ENCODE peak calls at places on chromosomes 2 and 18, in nine cellular contexts. O is HEK293T; W is CMK; Z is stimulated activated CD8-positive, alpha-beta memory T cell treated with anti-CD3 and anti-CD28 coated beads, Interleukin-12 subunit alpha, Interleukin-12 subunit beta, amount 100 ng/mL, for 4 hours; U is C1 segment of cervical spinal cord; J is COLO829; X is SHP77; P is GM03348; N is activated naive CD4-positive, alpha-beta T cell. Q is an unnamed sample.

GRCh38 chr2:109538551-109538950 is 75.2 kb downstream of the SEPTIN10 start:
- DNase-seq in O (no peak), W (no peak), Z (no peak), U (no peak), J (no peak), X (no peak), P (no peak), N (no peak), Q (no peak)

GRCh38 chr18:4352746-4353522 is 102.2 kb downstream of the DLGAP1 start:
- DNase-seq in O (peak), W (no peak), Z (no peak), U (no peak), J (no peak), X (no peak), P (no peak), N (no peak), Q (no peak)

GRCh38 chr18:28789460-28789859 is 612.5 kb upstream of the CDH2 start:
- DNase-seq in O (no peak), W (no peak), Z (no peak), U (no peak), J (peak), X (no peak), P (no peak), N (no peak), Q (no peak)

GRCh38 chr2:239692348-239692747 is 291.5 kb upstream of the HDAC4 start:
- DNase-seq in O (no peak), W (no peak), Z (no peak), U (no peak), J (no peak), X (no peak), P (no peak), N (no peak), Q (no peak)

GRCh38 chr18:27214831-27215230 is 29.7 kb upstream of the CHST9 start:
- DNase-seq in O (no peak), W (no peak), Z (no peak), U (no peak), J (no peak), X (no peak), P (no peak), N (no peak), Q (no peak)

GRCh38 chr18:58784601-58785137 is 80.0 kb upstream of the ZNF532 start:
- DNase-seq in O (no peak), W (no peak), Z (no peak), U (no peak), J (no peak), X (no peak), P (no peak), N (no peak), Q (no peak)

GRCh38 chr2:184394642-184395041 is 203.7 kb upstream of the ZNF804A start:
- DNase-seq in O (no peak), W (no peak), Z (no peak), U (no peak), J (no peak), X (no peak), P (no peak), N (no peak), Q (no peak)

GRCh38 chr2:69168950-69169695 is 156.1 kb downstream of the ANTXR1 start:
- DNase-seq in O (no peak), W (no peak), Z (no peak), U (no peak), J (no peak), X (no peak), P (no peak), N (no peak), Q (no peak)

GRCh38 chr2:171688129-171688465 is 828 bp downstream of the DYNC1I2 start:
- DNase-seq in O (no peak), W (no peak), Z (no peak), U (no peak), J (no peak), X (no peak), P (peak), N (no peak), Q (peak)

GRCh38 chr2:240138275-240138984 is 2.0 kb downstream of the OTOS start:
- DNase-seq in O (no peak), W (no peak), Z (no peak), U (no peak), J (no peak), X (no peak), P (no peak), N (no peak), Q (no peak)

GRCh38 chr2:67500541-67500940 is 103.4 kb downstream of the ETAA1 start:
- DNase-seq in O (no peak), W (no peak), Z (no peak), U (no peak), J (no peak), X (no peak), P (no peak), N (no peak), Q (no peak)

GRCh38 chr2:85744771-85745601 is 8.8 kb upstream of the ATOH8 start:
- DNase-seq in O (no peak), W (no peak), Z (no peak), U (no peak), J (no peak), X (no peak), P (peak), N (no peak), Q (peak)

GRCh38 chr2:39403311-39403710 is 33.8 kb downstream of the MAP4K3 start:
- DNase-seq in O (no peak), W (no peak), Z (no peak), U (no peak), J (no peak), X (no peak), P (no peak), N (no peak), Q (no peak)

GRCh38 chr2:176852667-176853066 is 359.9 kb upstream of the HNRNPA3 start:
- DNase-seq in O (no peak), W (no peak), Z (peak), U (no peak), J (no peak), X (no peak), P (no peak), N (peak), Q (no peak)

GRCh38 chr2:226540204-226540994 is 259.2 kb downstream of the IRS1 start:
- DNase-seq in O (no peak), W (no peak), Z (no peak), U (no peak), J (no peak), X (no peak), P (no peak), N (no peak), Q (no peak)

GRCh38 chr2:239274391-239275001 is 126.3 kb downstream of the HDAC4 start:
- DNase-seq in O (no peak), W (no peak), Z (no peak), U (no peak), J (peak), X (peak), P (peak), N (no peak), Q (peak)

GRCh38 chr2:102101097-102101843 is 41.3 kb upstream of the IL1R1 start:
- DNase-seq in O (no peak), W (no peak), Z (no peak), U (no peak), J (no peak), X (no peak), P (no peak), N (no peak), Q (no peak)

GRCh38 chr2:152037711-152038110 is 61.1 kb downstream of the CACNB4 start:
- DNase-seq in O (no peak), W (no peak), Z (no peak), U (no peak), J (no peak), X (no peak), P (peak), N (no peak), Q (no peak)

GRCh38 chr2:219713110-219713509 is 85.7 kb downstream of the SLC4A3 start:
- DNase-seq in O (peak), W (peak), Z (no peak), U (no peak), J (peak), X (no peak), P (peak), N (no peak), Q (no peak)

GRCh38 chr2:77487074-77487803 is 34.9 kb downstream of the LRRTM4 start:
- DNase-seq in O (no peak), W (no peak), Z (no peak), U (no peak), J (no peak), X (peak), P (no peak), N (no peak), Q (no peak)

GRCh38 chr2:28398101-28398834 is 5.6 kb downstream of the FOSL2 start:
- DNase-seq in O (no peak), W (no peak), Z (no peak), U (peak), J (no peak), X (no peak), P (peak), N (no peak), Q (peak)

GRCh38 chr2:33085646-33086045 is 138.9 kb downstream of the LTBP1 start:
- DNase-seq in O (no peak), W (no peak), Z (no peak), U (no peak), J (no peak), X (no peak), P (peak), N (no peak), Q (peak)

GRCh38 chr18:70024088-70024487 is 76.4 kb upstream of the CD226 start:
- DNase-seq in O (no peak), W (peak), Z (no peak), U (no peak), J (no peak), X (no peak), P (no peak), N (no peak), Q (no peak)

GRCh38 chr2:221022554-221022953 is 549.5 kb downstream of the EPHA4 start:
- DNase-seq in O (no peak), W (no peak), Z (no peak), U (no peak), J (no peak), X (no peak), P (no peak), N (no peak), Q (no peak)

GRCh38 chr2:205679410-205680009 is 2.8 kb upstream of the NRP2 start:
- DNase-seq in O (no peak), W (no peak), Z (no peak), U (no peak), J (no peak), X (no peak), P (no peak), N (no peak), Q (no peak)

GRCh38 chr18:62612246-62612645 is 89.4 kb downstream of the ZCCHC2 start:
- DNase-seq in O (no peak), W (no peak), Z (no peak), U (no peak), J (no peak), X (no peak), P (no peak), N (no peak), Q (no peak)

GRCh38 chr2:80028584-80028983 is 276.0 kb downstream of the LRRTM1 start:
- DNase-seq in O (no peak), W (no peak), Z (no peak), U (no peak), J (no peak), X (no peak), P (no peak), N (no peak), Q (no peak)